ENCODE peak calls at places on chromosome 4, in seven cellular contexts. U is SK-N-SH; O is fibroblast of mammary gland; F is stimulated activated CD4-positive, alpha-beta T cell treated with anti-CD3 and anti-CD28 coated beads, Interleukin-4, amount 100 ng/mL, for 48 hours; Z is NT2/D1; B is endodermal cell; I is NCI-H187 treated with DMSO at 0.1 percent for 48 hours. S is an unnamed sample.

GRCh38 chr4:124610214-124610613 is 102.3 kb downstream of the ANKRD50 start:
- DNase-seq in B (no peak), F (no peak), O (no peak), Z (no peak), U (no peak), I (no peak), S (no peak)

GRCh38 chr4:163107754-163108153 is 58.9 kb downstream of the NAF1 start:
- DNase-seq in U (no peak), I (no peak), B (no peak), O (peak), F (no peak), Z (no peak), S (no peak)

GRCh38 chr4:132958457-132959263 is 190.4 kb upstream of the PCDH10 start:
- DNase-seq in F (no peak), U (no peak), B (peak), O (no peak), I (no peak), Z (no peak), S (no peak)

GRCh38 chr4:16524911-16525574 is 298.8 kb upstream of the TAPT1 start:
- DNase-seq in I (no peak), O (peak), Z (no peak), U (no peak), B (no peak), F (no peak), S (no peak)

GRCh38 chr4:170025523-170026252 is 507 bp downstream of the MFAP3L start:
- DNase-seq in B (peak), O (peak), F (peak), Z (no peak), U (peak), I (no peak), S (no peak)

GRCh38 chr4:87974856-87975462 is 555 bp upstream of the SPP1 start:
- DNase-seq in F (no peak), Z (no peak), O (no peak), I (no peak), B (peak), U (no peak), S (no peak)

GRCh38 chr4:169147217-169147616 is 123.5 kb downstream of the SH3RF1 start:
- DNase-seq in U (no peak), B (no peak), O (peak), I (no peak), Z (no peak), F (no peak), S (no peak)

GRCh38 chr4:27414867-27415266 is 554.2 kb downstream of the STIM2 start:
- DNase-seq in O (no peak), B (no peak), Z (no peak), U (no peak), I (no peak), F (no peak), S (no peak)

GRCh38 chr4:151459380-151459779 is 50.4 kb downstream of the FHIP1A start:
- DNase-seq in I (no peak), O (no peak), Z (no peak), U (no peak), F (no peak), B (no peak), S (no peak)

GRCh38 chr4:184845367-184846011 is 19.7 kb upstream of the ACSL1 start:
- DNase-seq in U (no peak), O (peak), B (no peak), F (no peak), I (no peak), Z (no peak), S (no peak)

GRCh38 chr4:130141651-130142050 is 1045.7 kb downstream of the C4orf33 start:
- DNase-seq in F (no peak), O (no peak), I (no peak), B (no peak), Z (no peak), U (no peak), S (no peak)

GRCh38 chr4:17511041-17511949 is 595 bp downstream of the QDPR start:
- DNase-seq in U (peak), F (peak), I (no peak), B (peak), O (peak), Z (no peak), S (no peak)

GRCh38 chr4:123930971-123931370 is 534.4 kb downstream of the SPRY1 start:
- DNase-seq in I (no peak), Z (no peak), B (no peak), U (no peak), O (peak), F (no peak), S (no peak)

GRCh38 chr4:124948976-124949597 is 236.6 kb upstream of the ANKRD50 start:
- DNase-seq in O (peak), B (no peak), I (no peak), Z (no peak), F (no peak), U (no peak), S (no peak)

GRCh38 chr4:85414972-85415371 is 60.0 kb upstream of the ARHGAP24 start:
- DNase-seq in O (no peak), F (no peak), Z (no peak), U (no peak), B (no peak), I (no peak), S (no peak)

GRCh38 chr4:16227462-16227868 is 1.2 kb upstream of the TAPT1 start:
- DNase-seq in O (peak), I (no peak), Z (no peak), U (peak), B (peak), F (no peak), S (no peak)

S was measured in 8988T.